ENCODE peak calls at places on chromosome 16, in five cellular contexts. U, H, E, Y and T are unnamed samples.

GRCh38 chr16:79714440-79714839 is 113.9 kb upstream of the MAF start:
- DNase-seq in E (no peak), U (no peak), Y (no peak), H (no peak), T (no peak)

GRCh38 chr16:87757841-87758426 is 7.9 kb downstream of the KLHDC4 start:
- DNase-seq in H (no peak), E (no peak), U (no peak), Y (no peak), T (no peak)

GRCh38 chr16:81901483-81901882 is 109.8 kb downstream of the SDR42E1 start:
- DNase-seq in H (no peak), U (no peak), E (no peak), Y (no peak), T (no peak)

GRCh38 chr16:24853830-24854229 is 8.1 kb downstream of the SLC5A11 start:
- DNase-seq in E (no peak), U (peak), H (no peak), Y (peak), T (no peak)

GRCh38 chr16:6189216-6189615 is 1091.6 kb upstream of the EEF2KMT start:
- DNase-seq in H (no peak), Y (no peak), U (no peak), E (no peak), T (no peak)

GRCh38 chr16:31032736-31033708 is at the start of gene STX4:
- DNase-seq in E (peak), H (peak), U (peak), Y (peak), T (peak)

GRCh38 chr16:28543072-28543471 is 4.3 kb upstream of the NUPR1 start:
- DNase-seq in U (no peak), E (no peak), H (peak), Y (no peak), T (no peak)

GRCh38 chr16:56747486-56748045 is 17.6 kb downstream of the NUP93 start:
- DNase-seq in U (peak), Y (no peak), E (no peak), H (no peak), T (peak)

GRCh38 chr16:1416521-1416941 is 2.0 kb upstream of the UNKL start:
- DNase-seq in E (no peak), Y (no peak), U (no peak), H (no peak), T (no peak)

GRCh38 chr16:17470871-17471744 is at the start of gene XYLT1:
- DNase-seq in H (peak), Y (peak), E (no peak), U (peak), T (peak)

GRCh38 chr16:62711797-62712196 is 675.6 kb upstream of the CDH8 start:
- DNase-seq in H (no peak), E (no peak), U (peak), Y (no peak), T (peak)

GRCh38 chr16:13168091-13168572 is 266.7 kb downstream of the SHISA9 start:
- DNase-seq in U (peak), Y (peak), E (no peak), H (peak), T (peak)

GRCh38 chr16:83701494-83701893 is 106.3 kb upstream of the HSBP1 start:
- DNase-seq in H (peak), Y (peak), E (no peak), U (peak), T (peak)
- TF ChIP-seq EZH2phosphoT487 in H (no peak), Y (no peak), E (no peak), U (no peak), T (no peak)

GRCh38 chr16:74015953-74016352 is 280.7 kb upstream of the PSMD7 start:
- DNase-seq in E (no peak), Y (no peak), H (no peak), U (no peak), T (no peak)
- TF ChIP-seq CTCF in E (no peak), Y (no peak), H (no peak), U (no peak), T (no peak)

GRCh38 chr16:19329932-19330331 is 44.4 kb downstream of the CLEC19A start:
- DNase-seq in E (peak), U (no peak), H (no peak), Y (no peak), T (no peak)
- TF ChIP-seq EZH2phosphoT487 in E (no peak), U (no peak), H (no peak), Y (no peak), T (no peak)

GRCh38 chr16:48113471-48113870 is 42.3 kb downstream of the ABCC12 start:
- DNase-seq in H (no peak), E (no peak), U (peak), Y (peak), T (peak)
- TF ChIP-seq CTCF in H (peak), E (peak), U (peak), Y (peak), T (peak)

DNA sequence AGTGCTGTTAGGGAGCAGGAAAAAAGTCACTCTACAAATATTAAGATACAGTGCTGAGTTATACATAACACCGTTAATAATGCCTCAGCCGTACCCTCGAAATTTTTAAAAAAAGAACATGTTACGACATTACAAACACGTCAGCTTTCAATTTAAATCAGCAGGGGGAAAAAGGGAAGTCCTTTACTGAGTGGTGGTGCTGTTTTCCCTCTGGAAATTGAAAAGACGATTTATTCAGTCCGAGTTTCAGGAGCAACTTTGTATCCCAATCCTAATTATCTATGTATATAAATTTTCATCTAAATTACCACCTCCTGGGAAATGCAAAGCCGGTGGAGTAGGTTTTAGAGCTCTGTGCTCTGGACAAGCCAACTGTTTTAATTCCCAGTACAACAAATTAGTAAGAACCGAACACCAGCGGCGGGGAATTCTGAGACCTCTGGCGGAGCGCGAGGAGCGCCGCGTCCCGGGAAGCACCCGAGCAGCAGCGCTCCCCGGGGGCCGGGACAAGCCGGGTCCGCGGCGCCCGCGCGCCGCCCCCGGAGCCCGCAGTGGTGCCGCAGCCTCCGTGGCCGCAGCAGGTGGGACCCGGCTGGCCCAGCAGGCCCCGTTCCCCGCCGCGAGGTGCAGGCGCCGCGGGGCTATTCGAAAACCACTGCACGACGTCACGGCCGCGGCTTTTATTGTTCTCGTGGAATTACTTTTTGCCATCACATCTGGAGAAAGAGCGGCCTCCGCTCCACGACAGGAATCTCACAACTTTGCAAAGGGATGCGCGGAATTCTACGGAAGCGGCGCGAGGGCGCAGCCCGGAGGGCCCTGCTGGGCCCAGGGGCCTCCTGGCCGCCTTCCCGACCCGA is 1.0 kb downstream of the NETO2 start:
- DNase-seq in E (no peak), Y (peak), H (peak), U (peak), T (peak)
- TF ChIP-seq EZH2phosphoT487 in E (no peak), Y (no peak), H (peak), U (no peak), T (no peak)

DNA sequence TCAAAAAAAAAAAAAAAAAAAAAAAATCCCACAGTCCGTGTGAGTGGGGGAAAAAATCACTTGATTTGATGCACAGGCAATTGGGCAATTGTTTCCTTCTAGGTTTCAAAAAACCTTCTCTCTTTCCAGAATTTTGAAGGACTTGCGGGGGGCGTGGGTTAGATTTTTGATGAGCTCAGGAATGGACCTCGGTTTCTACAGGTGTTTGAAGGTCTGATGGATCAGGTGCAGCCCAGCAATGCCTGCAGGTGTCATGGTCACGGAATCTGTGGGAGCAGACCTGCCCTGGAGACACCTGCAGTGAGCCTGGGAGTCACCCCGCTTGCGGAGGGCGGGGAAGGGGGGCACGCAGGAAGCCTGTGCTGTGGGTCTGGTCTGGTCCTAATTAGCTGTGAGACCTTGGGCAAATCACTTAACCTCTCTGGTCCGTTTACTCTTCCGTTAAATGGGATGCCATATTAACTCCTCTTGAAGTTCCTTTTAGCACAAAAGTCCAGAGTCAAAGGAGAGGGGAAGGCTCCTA is 174.2 kb downstream of the IRF8 start:
- DNase-seq in E (no peak), Y (no peak), U (no peak), H (no peak), T (no peak)
- TF ChIP-seq CTCF in E (no peak), Y (no peak), U (peak), H (peak), T (no peak)

GRCh38 chr16:53768593-53768992 is 64.6 kb downstream of the FTO start:
- DNase-seq in E (peak), Y (peak), U (no peak), H (no peak), T (no peak)
- TF ChIP-seq EZH2phosphoT487 in E (no peak), Y (no peak), U (no peak), H (no peak), T (no peak)

DNA sequence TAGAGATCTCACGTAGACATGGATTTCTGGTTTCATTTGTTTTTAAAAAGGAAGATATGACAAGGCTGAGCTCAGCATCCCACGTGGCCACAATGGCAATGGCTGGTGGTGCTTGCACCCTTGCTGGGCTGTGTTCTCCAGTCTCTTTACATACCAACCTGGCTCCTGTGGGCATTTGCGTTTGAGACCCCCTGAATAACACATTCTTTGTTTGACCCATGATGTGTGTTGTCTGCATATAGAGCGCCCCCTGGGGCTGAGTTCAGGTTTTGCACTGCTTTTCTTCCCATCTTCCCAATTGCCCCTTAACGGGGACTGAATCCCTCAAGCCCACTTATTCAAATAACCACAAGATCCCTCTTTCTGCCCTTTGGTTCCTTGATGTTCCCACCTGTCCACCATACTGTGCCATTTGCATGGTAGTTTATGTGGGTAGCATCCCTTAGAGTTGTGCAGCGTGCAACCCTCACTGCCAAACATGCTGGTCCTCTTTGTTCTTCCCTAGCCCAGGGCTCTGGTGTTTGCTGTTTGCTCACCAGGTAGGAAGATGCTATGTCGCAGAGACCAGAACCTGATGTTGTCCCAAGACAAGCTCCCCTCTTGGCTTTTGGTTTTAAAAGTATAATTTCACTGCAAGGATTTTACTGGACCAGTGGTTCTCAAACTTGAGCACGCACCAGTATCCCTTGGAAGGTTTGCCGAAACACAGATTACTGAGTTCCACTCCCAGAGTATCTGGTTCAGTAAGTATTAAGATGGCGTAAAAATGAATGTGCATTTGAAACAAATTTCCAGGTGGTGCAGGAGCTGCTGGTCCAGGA is 38.5 kb upstream of the NKD1 start:
- DNase-seq in E (peak), H (peak), U (peak), Y (no peak), T (peak)
- TF ChIP-seq CTCF in E (peak), H (peak), U (peak), Y (peak), T (peak)

GRCh38 chr16:10969615-10970014 is 25.3 kb downstream of the CLEC16A start:
- DNase-seq in E (no peak), H (no peak), U (no peak), Y (no peak), T (no peak)

GRCh38 chr16:10972956-10973464 is 28.6 kb downstream of the CLEC16A start:
- DNase-seq in H (no peak), Y (no peak), E (no peak), U (no peak), T (no peak)

GRCh38 chr16:10972108-10972955 is 28.0 kb downstream of the CLEC16A start:
- DNase-seq in E (no peak), Y (no peak), H (no peak), U (no peak), T (no peak)

GRCh38 chr16:10970065-10970464 is 25.7 kb downstream of the CLEC16A start:
- DNase-seq in Y (no peak), U (no peak), H (no peak), E (no peak), T (no peak)

DNA sequence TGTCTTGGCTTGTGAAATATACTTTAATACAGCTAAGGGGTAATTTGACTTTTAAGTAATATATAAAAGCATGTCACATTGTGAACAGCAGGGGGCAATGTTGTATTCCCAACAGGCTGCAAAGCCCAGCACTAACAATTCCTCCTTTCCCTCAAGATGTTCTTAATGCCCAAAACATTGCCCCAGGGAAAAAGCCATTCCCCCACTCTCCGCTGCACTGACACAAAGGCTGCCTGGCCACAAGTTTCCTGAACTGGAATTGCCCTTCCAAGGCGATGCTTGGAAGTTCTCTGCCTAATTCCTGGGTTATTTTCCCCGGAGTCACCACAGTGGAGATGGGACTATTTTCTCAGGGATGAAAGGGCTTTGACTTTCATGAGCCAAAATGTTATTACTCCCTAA is 27.2 kb downstream of the CLEC16A start:
- DNase-seq in Y (peak), H (peak), E (peak), U (peak), T (peak)
- TF ChIP-seq EZH2phosphoT487 in Y (no peak), H (no peak), E (no peak), U (no peak), T (no peak)